ENCODE peak calls at places on chromosomes 6 and 20, in ten cellular contexts. C is HFFc6, V is coronary artery, B is PC-3, G is progenitor cell of endocrine pancreas, L is heart left ventricle, S is upper lobe of right lung, N is A549, J is gastrocnemius medialis, O is fibroblast of the aortic adventitia. M is an unnamed sample.

GRCh38 chr6:14661188-14661587 is 543.6 kb downstream of the CD83 start:
- DNase-seq in C (no peak), V (no peak), B (no peak), G (no peak), L (no peak), S (no peak), N (no peak), J (no peak), O (peak), M (no peak)

GRCh38 chr6:52000064-52000463 is 87.3 kb downstream of the PKHD1 start:
- DNase-seq in C (no peak), V (no peak), B (peak), G (no peak), L (no peak), S (no peak), N (no peak), J (no peak), O (no peak), M (no peak)

GRCh38 chr20:63042448-63043071 is 35.8 kb upstream of the BHLHE23 start:
- DNase-seq in C (no peak), V (no peak), B (no peak), G (no peak), L (no peak), S (no peak), N (no peak), J (no peak), O (no peak), M (no peak)

GRCh38 chr6:125050663-125051318 is 88.6 kb downstream of the RNF217 start:
- DNase-seq in C (no peak), V (no peak), B (no peak), G (no peak), L (no peak), S (no peak), N (no peak), J (no peak), O (no peak), M (no peak)

GRCh38 chr6:42921801-42922200 is 5.9 kb downstream of the PTCRA start:
- DNase-seq in C (no peak), V (no peak), B (no peak), G (no peak), L (no peak), S (no peak), N (no peak), J (no peak), O (no peak), M (no peak)

GRCh38 chr6:53484409-53485280 is 60.3 kb downstream of the GCLC start:
- DNase-seq in C (peak), V (no peak), B (peak), G (peak), L (peak), S (no peak), N (no peak), J (peak), O (peak), M (peak)

GRCh38 chr6:2877057-2877882 is 25.8 kb downstream of the SERPINB9 start:
- DNase-seq in C (peak), V (no peak), B (peak), G (no peak), L (no peak), S (no peak), N (peak), J (no peak), O (peak), M (no peak)

GRCh38 chr6:27601668-27602254 is 128.9 kb upstream of the ZNF184 start:
- DNase-seq in C (no peak), V (no peak), B (no peak), G (no peak), L (no peak), S (no peak), N (no peak), J (no peak), O (no peak), M (no peak)

GRCh38 chr6:30914854-30915590 is 984 bp downstream of the VARS2 start:
- DNase-seq in C (no peak), V (no peak), B (no peak), G (no peak), L (no peak), S (no peak), N (no peak), J (no peak), O (no peak), M (no peak)

GRCh38 chr6:84074988-84075781 is 41.6 kb downstream of the MRAP2 start:
- DNase-seq in C (no peak), V (no peak), B (peak), G (no peak), L (no peak), S (no peak), N (no peak), J (no peak), O (peak), M (no peak)

GRCh38 chr6:169891421-169891820 is 140.0 kb downstream of the ERMARD start:
- DNase-seq in C (no peak), V (peak), B (no peak), G (no peak), L (no peak), S (no peak), N (no peak), J (no peak), O (no peak), M (no peak)

GRCh38 chr20:39066464-39066863 is 104.3 kb downstream of the DHX35 start:
- DNase-seq in C (no peak), V (no peak), B (no peak), G (peak), L (no peak), S (no peak), N (no peak), J (no peak), O (no peak), M (no peak)

GRCh38 chr20:57583289-57584257 is 22.7 kb downstream of the PCK1 start:
- DNase-seq in C (no peak), V (no peak), B (no peak), G (no peak), L (no peak), S (no peak), N (no peak), J (no peak), O (no peak), M (no peak)

GRCh38 chr6:1701668-1702353 is 92.1 kb downstream of the FOXC1 start:
- DNase-seq in C (peak), V (peak), B (peak), G (no peak), L (peak), S (no peak), N (no peak), J (peak), O (peak), M (no peak)

GRCh38 chr6:162610351-162610750 is 117.2 kb downstream of the PRKN start:
- DNase-seq in C (no peak), V (no peak), B (no peak), G (no peak), L (no peak), S (no peak), N (no peak), J (no peak), O (no peak), M (no peak)

GRCh38 chr6:117311310-117311709 is 46.0 kb downstream of the VGLL2 start:
- DNase-seq in C (no peak), V (no peak), B (no peak), G (no peak), L (no peak), S (no peak), N (no peak), J (no peak), O (no peak), M (no peak)

GRCh38 chr6:137749595-137750215 is 117.4 kb upstream of the TNFAIP3 start:
- DNase-seq in C (no peak), V (no peak), B (no peak), G (no peak), L (no peak), S (no peak), N (no peak), J (no peak), O (no peak), M (no peak)

GRCh38 chr20:48716086-48716485 is 111.7 kb downstream of the PREX1 start:
- DNase-seq in C (no peak), V (no peak), B (no peak), G (no peak), L (no peak), S (no peak), N (no peak), J (no peak), O (no peak), M (peak)

GRCh38 chr6:51283723-51284122 is 465.1 kb downstream of the TFAP2B start:
- DNase-seq in C (no peak), V (no peak), B (no peak), G (no peak), L (no peak), S (no peak), N (no peak), J (no peak), O (no peak), M (no peak)

GRCh38 chr6:12112540-12113189 is 100.6 kb downstream of the HIVEP1 start:
- DNase-seq in C (no peak), V (no peak), B (no peak), G (no peak), L (peak), S (no peak), N (no peak), J (no peak), O (no peak), M (no peak)

GRCh38 chr20:2093883-2094282 is 7.7 kb upstream of the STK35 start:
- DNase-seq in C (no peak), V (no peak), B (no peak), G (no peak), L (no peak), S (no peak), N (no peak), J (no peak), O (no peak), M (no peak)

GRCh38 chr20:62067547-62068260 is 2.0 kb upstream of the TAF4 start:
- DNase-seq in C (no peak), V (no peak), B (no peak), G (no peak), L (no peak), S (no peak), N (no peak), J (no peak), O (no peak), M (no peak)

GRCh38 chr6:43951063-43951755 is 176.0 kb downstream of the MRPL14 start:
- DNase-seq in C (no peak), V (peak), B (peak), G (peak), L (peak), S (peak), N (no peak), J (peak), O (no peak), M (no peak)

GRCh38 chr6:41191569-41191968 is 9.4 kb downstream of the TREML2 start:
- DNase-seq in C (no peak), V (no peak), B (peak), G (no peak), L (no peak), S (peak), N (peak), J (no peak), O (peak), M (peak)

GRCh38 chr20:39676857-39677351 is 714.8 kb downstream of the DHX35 start:
- DNase-seq in C (no peak), V (no peak), B (no peak), G (no peak), L (no peak), S (no peak), N (no peak), J (no peak), O (no peak), M (no peak)

GRCh38 chr6:33169286-33170175 is 22.7 kb downstream of the COL11A2 start:
- DNase-seq in C (no peak), V (peak), B (no peak), G (no peak), L (no peak), S (peak), N (no peak), J (no peak), O (no peak), M (no peak)

DNA sequence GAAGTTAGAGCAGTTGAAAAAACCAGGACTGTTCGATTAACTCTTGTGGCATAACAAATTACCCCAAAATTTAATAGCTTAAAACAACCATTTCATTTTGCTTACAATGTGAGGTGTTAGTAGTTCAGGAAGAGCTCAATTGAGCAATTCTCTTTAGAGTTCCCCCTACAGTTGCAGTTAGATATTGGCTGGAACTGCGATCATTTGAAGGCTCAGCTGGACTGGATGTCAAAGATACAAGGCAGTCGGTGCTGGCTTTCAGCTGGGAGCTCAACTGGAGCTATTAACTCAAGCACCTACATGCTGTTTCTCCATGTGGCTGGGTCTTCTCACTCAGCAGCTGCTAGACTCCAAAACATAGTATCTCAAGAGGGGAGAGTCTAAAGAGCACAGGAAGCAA is 96.0 kb upstream of the LOC128125822 start:
- DNase-seq in C (no peak), V (no peak), B (no peak), G (no peak), L (no peak), S (no peak), N (no peak), J (peak), O (no peak), M (no peak)
- TF ChIP-seq CTCF in C (no peak), V (no peak), B (no peak), G (peak), L (no peak), S (no peak), N (no peak), J (no peak), O (no peak), M (no peak)

GRCh38 chr6:71289039-71289801 is 609 bp downstream of the OGFRL1 start:
- DNase-seq in C (no peak), V (peak), B (peak), G (peak), L (peak), S (peak), N (no peak), J (no peak), O (peak), M (peak)

GRCh38 chr6:71287038-71287437 is 1.6 kb upstream of the OGFRL1 start:
- DNase-seq in C (no peak), V (no peak), B (no peak), G (no peak), L (peak), S (no peak), N (no peak), J (peak), O (no peak), M (no peak)

GRCh38 chr6:71287926-71288227 is 734 bp upstream of the OGFRL1 start:
- DNase-seq in C (no peak), V (no peak), B (no peak), G (no peak), L (no peak), S (no peak), N (no peak), J (no peak), O (no peak), M (no peak)

GRCh38 chr6:71289802-71290175 is 1.2 kb downstream of the OGFRL1 start:
- DNase-seq in C (no peak), V (no peak), B (no peak), G (no peak), L (no peak), S (no peak), N (no peak), J (no peak), O (no peak), M (no peak)

DNA sequence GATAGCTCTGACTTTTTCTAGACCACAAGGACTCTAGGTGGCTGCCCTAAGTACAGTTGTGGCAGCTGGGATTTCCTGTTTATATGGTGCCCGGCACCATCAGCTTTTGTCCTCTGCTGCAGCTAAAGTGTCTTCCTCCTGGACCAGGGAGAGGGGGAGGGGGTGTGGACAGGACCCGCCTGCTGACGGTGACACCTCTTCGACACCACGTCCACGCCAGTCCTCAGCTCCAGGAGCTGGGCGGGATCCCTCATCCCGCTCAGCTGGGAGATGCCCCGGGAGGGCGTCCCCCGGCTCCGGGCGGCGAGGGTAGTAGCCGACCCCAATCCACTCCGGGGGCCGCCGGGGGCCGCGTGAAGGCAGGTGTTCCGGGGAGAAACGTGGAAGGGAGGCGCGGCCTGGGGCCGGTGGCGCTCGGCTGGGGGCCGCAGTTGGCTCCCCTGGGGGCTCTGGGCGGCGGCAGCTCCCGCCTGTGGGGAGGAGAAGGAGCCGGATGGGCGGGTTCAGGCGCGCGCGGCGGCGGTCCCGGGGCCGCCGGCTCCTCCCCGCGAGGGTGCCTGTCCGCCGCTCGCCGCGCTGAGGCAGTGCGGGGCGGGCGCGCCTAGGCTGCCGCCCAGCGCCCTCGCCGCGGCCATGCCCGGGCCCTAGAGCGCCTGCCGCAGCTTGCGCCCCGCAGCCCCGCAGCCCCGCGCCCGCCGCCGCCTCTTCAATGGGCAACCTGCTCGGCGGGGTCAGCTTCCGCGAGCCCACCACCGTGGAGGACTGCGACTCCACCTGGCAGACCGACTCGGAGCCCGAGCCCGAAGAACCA is at the start of gene OGFRL1:
- DNase-seq in C (peak), V (peak), B (peak), G (peak), L (peak), S (peak), N (peak), J (peak), O (peak), M (peak)
- TF ChIP-seq CTCF in C (no peak), V (no peak), B (no peak), G (no peak), L (peak), S (no peak), N (peak), J (peak), O (peak), M (no peak)

GRCh38 chr20:51804754-51805153 is 2.4 kb upstream of the SALL4 start:
- DNase-seq in C (no peak), V (no peak), B (no peak), G (no peak), L (no peak), S (no peak), N (no peak), J (no peak), O (no peak), M (no peak)
- TF ChIP-seq CTCF in C (no peak), V (no peak), B (no peak), G (no peak), L (no peak), S (no peak), N (no peak), J (no peak), O (no peak), M (no peak)

DNA sequence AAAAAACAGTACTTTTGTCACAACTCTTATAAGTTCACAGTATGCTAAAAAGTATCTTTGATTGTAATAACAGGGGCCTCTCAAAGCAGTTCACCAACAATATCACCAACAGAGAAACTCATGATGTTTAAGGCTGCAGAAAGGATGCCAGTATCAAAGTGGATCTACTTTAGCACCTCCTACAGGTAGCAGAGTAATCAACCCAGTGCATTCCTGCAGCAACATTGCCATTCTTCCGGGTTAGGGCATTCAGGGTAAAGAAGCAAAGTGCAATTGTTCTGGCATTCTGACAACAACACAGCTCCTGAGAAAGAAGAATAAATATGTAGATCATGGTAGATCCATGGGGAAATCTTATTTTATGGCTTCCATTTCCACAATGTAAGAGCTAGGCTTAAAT is 7.6 kb upstream of the SLC17A4 start:
- DNase-seq in C (no peak), V (no peak), B (no peak), G (no peak), L (no peak), S (no peak), N (no peak), J (no peak), O (no peak), M (no peak)
- TF ChIP-seq CTCF in C (no peak), V (no peak), B (peak), G (no peak), L (no peak), S (no peak), N (no peak), J (no peak), O (no peak), M (no peak)

GRCh38 chr6:110811187-110811586 is 4.1 kb downstream of the CDK19 start:
- DNase-seq in C (no peak), V (no peak), B (peak), G (no peak), L (no peak), S (no peak), N (no peak), J (no peak), O (no peak), M (no peak)
- TF ChIP-seq CTCF in C (no peak), V (no peak), B (no peak), G (no peak), L (no peak), S (no peak), N (no peak), J (no peak), O (no peak), M (no peak)

DNA sequence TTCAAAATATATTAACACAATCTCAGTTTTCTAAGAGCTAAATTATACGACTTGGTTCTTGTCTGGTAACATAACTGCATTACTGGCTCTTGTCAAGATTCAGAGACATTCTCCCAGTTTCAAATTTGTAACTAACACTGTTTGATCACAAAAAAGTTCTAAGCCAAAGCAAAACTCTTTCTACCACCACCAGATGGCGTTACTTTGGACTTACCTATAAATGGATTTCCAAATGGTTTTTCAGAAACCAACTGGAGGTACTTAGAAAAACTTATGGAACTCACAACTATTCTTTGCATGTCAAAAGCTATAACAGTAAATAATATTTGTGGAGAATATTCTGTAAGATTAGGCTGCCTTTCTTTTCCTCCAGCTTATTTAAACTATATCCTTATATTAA is 34.2 kb upstream of the GFRAL start:
- DNase-seq in C (peak), V (no peak), B (peak), G (no peak), L (no peak), S (no peak), N (no peak), J (no peak), O (peak), M (no peak)
- TF ChIP-seq CTCF in C (peak), V (no peak), B (peak), G (peak), L (no peak), S (peak), N (peak), J (no peak), O (peak), M (no peak)